ENCODE peak calls at places on chromosomes 3 and 15, in six cellular contexts. R is NB4; F is fibroblast of mammary gland; I is effector memory CD8-positive, alpha-beta T cell; O is Right ventricle myocardium inferior; Y is activated T-cell treated with anti-CD3 and anti-CD28 coated beads, Interleukin-2, amount 50 U/mL, for 24 hours. M is an unnamed sample.

GRCh38 chr3:187165144-187165543 is 25.8 kb upstream of the RPL39L start:
- DNase-seq in Y (no peak), R (peak; percentile 57), I (peak; percentile 37), F (peak; percentile 62), O (no peak), M (peak; percentile 73)

GRCh38 chr3:7545334-7545733 is 684.4 kb downstream of the GRM7 start:
- DNase-seq in I (no peak), O (no peak), Y (no peak), F (no peak), R (no peak), M (peak; percentile 39)

GRCh38 chr15:39323157-39323556 is 257.7 kb upstream of the THBS1 start:
- DNase-seq in R (no peak), I (no peak), Y (no peak), O (no peak), F (no peak), M (no peak)

GRCh38 chr3:37779289-37780152 is 82.2 kb upstream of the CTDSPL start:
- DNase-seq in F (peak; percentile 83), I (no peak), O (no peak), R (peak; percentile 71), Y (no peak), M (peak; percentile 90)

GRCh38 chr3:176920806-176921205 is 276.5 kb downstream of the TBL1XR1 start:
- DNase-seq in I (no peak), Y (no peak), F (no peak), R (no peak), O (no peak), M (no peak)

GRCh38 chr3:136070953-136071949 is 105.7 kb downstream of the PPP2R3A start:
- DNase-seq in I (no peak), O (no peak), R (peak; percentile 20), F (peak; percentile 27), Y (no peak), M (peak; percentile 56)

GRCh38 chr3:61929631-61930030 is 368.3 kb downstream of the PTPRG start:
- DNase-seq in O (no peak), Y (no peak), R (no peak), I (no peak), F (peak; percentile 18), M (no peak)

GRCh38 chr3:64244011-64244942 is 19.0 kb upstream of the PRICKLE2 start:
- DNase-seq in R (peak; percentile 20), F (peak; percentile 60), Y (no peak), I (no peak), O (no peak), M (no peak)

GRCh38 chr3:167761302-167761701 is 25.8 kb downstream of the SERPINI1 start:
- DNase-seq in I (no peak), R (no peak), O (no peak), F (no peak), Y (no peak), M (no peak)

GRCh38 chr3:129934234-129935123 is 40.0 kb upstream of the TRH start:
- DNase-seq in F (peak; percentile 23), R (peak; percentile 60), O (no peak), I (peak; percentile 17), Y (peak; percentile 55), M (peak; percentile 46)

GRCh38 chr3:155308831-155309230 is 15.3 kb upstream of the STRIT1 start:
- DNase-seq in R (peak; percentile 63), F (peak; percentile 78), Y (no peak), I (no peak), O (no peak), M (no peak)

GRCh38 chr3:135895106-135895733 is 70.3 kb upstream of the PPP2R3A start:
- DNase-seq in F (peak; percentile 89), Y (peak; percentile 43), R (peak; percentile 73), O (no peak), I (no peak), M (peak; percentile 84)

GRCh38 chr3:116135462-116135861 is 309.8 kb downstream of the LSAMP start:
- DNase-seq in Y (no peak), I (no peak), F (peak; percentile 74), O (peak; percentile 60), R (no peak), M (peak; percentile 53)

GRCh38 chr3:46423588-46423987 is 16.5 kb downstream of the CCRL2 start:
- DNase-seq in R (peak; percentile 45), Y (no peak), O (no peak), I (no peak), F (peak; percentile 13), M (no peak)

GRCh38 chr15:75201609-75202250 is at the start of gene C15orf39:
- DNase-seq in O (peak; percentile 92), F (peak; percentile 54), I (peak; percentile 74), R (peak; percentile 85), Y (peak; percentile 90), M (peak; percentile 77)

GRCh38 chr15:66778716-66779115 is 76.7 kb downstream of the SMAD6 start:
- DNase-seq in I (no peak), O (no peak), R (no peak), F (no peak), Y (no peak), M (no peak)

GRCh38 chr3:86416334-86416733 is 574.6 kb downstream of the VGLL3 start:
- DNase-seq in F (no peak), I (no peak), Y (no peak), R (no peak), O (no peak), M (no peak)

GRCh38 chr15:66735909-66736305 is 33.9 kb downstream of the SMAD6 start:
- DNase-seq in F (peak; percentile 56), R (no peak), Y (no peak), I (no peak), O (no peak), M (no peak)

GRCh38 chr3:107461721-107462120 is 61.0 kb upstream of the BBX start:
- DNase-seq in F (no peak), O (no peak), Y (no peak), I (no peak), R (no peak), M (no peak)

GRCh38 chr15:29089731-29090616 is 179.6 kb downstream of the NSMCE3 start:
- DNase-seq in R (peak; percentile 36), I (peak; percentile 26), Y (peak; percentile 48), O (no peak), F (peak; percentile 22), M (peak; percentile 25)

GRCh38 chr3:177760803-177761202 is 563.5 kb upstream of the TBL1XR1 start:
- DNase-seq in I (no peak), O (no peak), F (no peak), R (no peak), Y (no peak), M (peak; percentile 46)

GRCh38 chr15:66172339-66172980 is 81.1 kb downstream of the MEGF11 start:
- DNase-seq in R (no peak), Y (no peak), I (no peak), O (no peak), F (no peak), M (no peak)

GRCh38 chr3:115233021-115233420 is 85.9 kb upstream of the ZBTB20 start:
- DNase-seq in Y (no peak), F (peak; percentile 45), O (no peak), I (no peak), R (no peak), M (no peak)

GRCh38 chr3:98657429-98657828 is 64.0 kb upstream of the CPOX start:
- DNase-seq in O (peak; percentile 67), Y (peak; percentile 54), R (peak; percentile 55), F (peak; percentile 9), I (peak; percentile 4), M (no peak)

GRCh38 chr3:188689101-188689574 is 482.6 kb upstream of the TPRG1 start:
- DNase-seq in Y (no peak), R (no peak), I (no peak), O (no peak), F (peak; percentile 87), M (peak; percentile 94)

GRCh38 chr15:85607141-85607806 is 187.5 kb downstream of the KLHL25 start:
- DNase-seq in R (peak; percentile 25), Y (no peak), F (peak; percentile 70), O (no peak), I (no peak), M (no peak)

GRCh38 chr3:169811606-169812123 is 1.0 kb upstream of the LRRIQ4 start:
- DNase-seq in Y (no peak), I (no peak), O (no peak), F (peak; percentile 82), R (peak; percentile 75), M (peak; percentile 81)

M was measured in cardiac muscle cell.